ENCODE peak calls at places on chromosomes 3 and 15, in five cellular contexts. One of them, this sample, is unnamed.

GRCh38 chr3:117892991-117893390 is 1141.7 kb downstream of the IGSF11 start:
- DNase-seq in germinal center: no peak
- DNase-seq in RPMI7951: no peak
- DNase-seq in kidney glomerular epithelial cell: no peak
- DNase-seq in activated CD8-positive, alpha-beta memory T cell treated with anti-CD3 and anti-CD28 coated beads for 48 hours: no peak
- DNase-seq in this sample: peak

GRCh38 chr3:22684739-22685138 is 518.4 kb upstream of the UBE2E2 start:
- DNase-seq in activated CD8-positive, alpha-beta memory T cell treated with anti-CD3 and anti-CD28 coated beads for 48 hours: no peak
- DNase-seq in kidney glomerular epithelial cell: no peak
- DNase-seq in RPMI7951: no peak
- DNase-seq in germinal center: no peak
- DNase-seq in this sample: no peak

GRCh38 chr3:197256836-197257444 is 41.5 kb downstream of the DLG1 start:
- DNase-seq in germinal center: peak
- DNase-seq in activated CD8-positive, alpha-beta memory T cell treated with anti-CD3 and anti-CD28 coated beads for 48 hours: no peak
- DNase-seq in RPMI7951: peak
- DNase-seq in kidney glomerular epithelial cell: peak
- DNase-seq in this sample: peak

GRCh38 chr15:90412356-90413194 is 24.5 kb downstream of the IQGAP1 start:
- DNase-seq in RPMI7951: peak
- DNase-seq in germinal center: no peak
- DNase-seq in activated CD8-positive, alpha-beta memory T cell treated with anti-CD3 and anti-CD28 coated beads for 48 hours: no peak
- DNase-seq in kidney glomerular epithelial cell: no peak
- DNase-seq in this sample: peak

GRCh38 chr15:45326776-45327175 is 51.6 kb downstream of the GATM start:
- DNase-seq in activated CD8-positive, alpha-beta memory T cell treated with anti-CD3 and anti-CD28 coated beads for 48 hours: no peak
- DNase-seq in germinal center: no peak
- DNase-seq in kidney glomerular epithelial cell: no peak
- DNase-seq in RPMI7951: no peak
- DNase-seq in this sample: no peak

GRCh38 chr3:108125550-108126071 is 34.8 kb upstream of the CD47 start:
- DNase-seq in germinal center: peak
- DNase-seq in kidney glomerular epithelial cell: no peak
- DNase-seq in RPMI7951: no peak
- DNase-seq in activated CD8-positive, alpha-beta memory T cell treated with anti-CD3 and anti-CD28 coated beads for 48 hours: peak
- DNase-seq in this sample: no peak

GRCh38 chr15:25846377-25846776 is 16.8 kb downstream of the ATP10A start:
- DNase-seq in kidney glomerular epithelial cell: no peak
- DNase-seq in activated CD8-positive, alpha-beta memory T cell treated with anti-CD3 and anti-CD28 coated beads for 48 hours: no peak
- DNase-seq in germinal center: no peak
- DNase-seq in RPMI7951: no peak
- DNase-seq in this sample: no peak

GRCh38 chr15:68404056-68404798 is 27.7 kb downstream of the ITGA11 start:
- DNase-seq in kidney glomerular epithelial cell: no peak
- DNase-seq in RPMI7951: no peak
- DNase-seq in germinal center: no peak
- DNase-seq in activated CD8-positive, alpha-beta memory T cell treated with anti-CD3 and anti-CD28 coated beads for 48 hours: no peak
- DNase-seq in this sample: no peak

GRCh38 chr3:155232605-155233004 is 60.9 kb downstream of the STRIT1 start:
- DNase-seq in activated CD8-positive, alpha-beta memory T cell treated with anti-CD3 and anti-CD28 coated beads for 48 hours: no peak
- DNase-seq in kidney glomerular epithelial cell: no peak
- DNase-seq in germinal center: no peak
- DNase-seq in RPMI7951: peak
- DNase-seq in this sample: peak

GRCh38 chr3:147120029-147120428 is 286.3 kb downstream of the ZIC4 start:
- DNase-seq in kidney glomerular epithelial cell: peak
- DNase-seq in germinal center: no peak
- DNase-seq in activated CD8-positive, alpha-beta memory T cell treated with anti-CD3 and anti-CD28 coated beads for 48 hours: no peak
- DNase-seq in RPMI7951: peak
- DNase-seq in this sample: peak

GRCh38 chr15:31162721-31163510 is 61.4 kb upstream of the TRPM1 start:
- DNase-seq in germinal center: no peak
- DNase-seq in kidney glomerular epithelial cell: no peak
- DNase-seq in activated CD8-positive, alpha-beta memory T cell treated with anti-CD3 and anti-CD28 coated beads for 48 hours: no peak
- DNase-seq in RPMI7951: no peak
- DNase-seq in this sample: no peak

GRCh38 chr15:29920515-29920914 is 98.2 kb upstream of the TJP1 start:
- DNase-seq in activated CD8-positive, alpha-beta memory T cell treated with anti-CD3 and anti-CD28 coated beads for 48 hours: no peak
- DNase-seq in germinal center: no peak
- DNase-seq in RPMI7951: no peak
- DNase-seq in kidney glomerular epithelial cell: peak
- DNase-seq in this sample: no peak

GRCh38 chr15:47945869-47946666 is 174.7 kb upstream of the SLC24A5 start:
- DNase-seq in kidney glomerular epithelial cell: no peak
- DNase-seq in germinal center: no peak
- DNase-seq in activated CD8-positive, alpha-beta memory T cell treated with anti-CD3 and anti-CD28 coated beads for 48 hours: no peak
- DNase-seq in RPMI7951: no peak
- DNase-seq in this sample: no peak

GRCh38 chr3:139120336-139120971 is 75.8 kb upstream of the PRR23C start:
- DNase-seq in kidney glomerular epithelial cell: peak
- DNase-seq in RPMI7951: peak
- DNase-seq in activated CD8-positive, alpha-beta memory T cell treated with anti-CD3 and anti-CD28 coated beads for 48 hours: no peak
- DNase-seq in germinal center: no peak
- DNase-seq in this sample: peak

GRCh38 chr15:42494998-42495360 is 455 bp upstream of the SNAP23 start:
- DNase-seq in RPMI7951: peak
- DNase-seq in kidney glomerular epithelial cell: peak
- DNase-seq in activated CD8-positive, alpha-beta memory T cell treated with anti-CD3 and anti-CD28 coated beads for 48 hours: no peak
- DNase-seq in germinal center: no peak
- DNase-seq in this sample: peak

GRCh38 chr3:34178415-34178814 is 380.0 kb downstream of the PDCD6IP start:
- DNase-seq in kidney glomerular epithelial cell: no peak
- DNase-seq in germinal center: no peak
- DNase-seq in RPMI7951: no peak
- DNase-seq in activated CD8-positive, alpha-beta memory T cell treated with anti-CD3 and anti-CD28 coated beads for 48 hours: no peak
- DNase-seq in this sample: no peak

GRCh38 chr15:75342221-75342620 is 4.6 kb upstream of the NEIL1 start:
- DNase-seq in RPMI7951: no peak
- DNase-seq in activated CD8-positive, alpha-beta memory T cell treated with anti-CD3 and anti-CD28 coated beads for 48 hours: no peak
- DNase-seq in kidney glomerular epithelial cell: no peak
- DNase-seq in germinal center: no peak
- DNase-seq in this sample: no peak

GRCh38 chr15:55856506-55856905 is 113.6 kb upstream of the PRTG start:
- DNase-seq in kidney glomerular epithelial cell: no peak
- DNase-seq in RPMI7951: no peak
- DNase-seq in activated CD8-positive, alpha-beta memory T cell treated with anti-CD3 and anti-CD28 coated beads for 48 hours: no peak
- DNase-seq in germinal center: no peak
- DNase-seq in this sample: peak

GRCh38 chr3:138845071-138845685 is 10.4 kb upstream of the PIK3CB start:
- DNase-seq in activated CD8-positive, alpha-beta memory T cell treated with anti-CD3 and anti-CD28 coated beads for 48 hours: no peak
- DNase-seq in germinal center: no peak
- DNase-seq in kidney glomerular epithelial cell: no peak
- DNase-seq in RPMI7951: no peak
- DNase-seq in this sample: no peak

GRCh38 chr15:101451192-101451799 is 38.2 kb downstream of the PCSK6 start:
- DNase-seq in RPMI7951: no peak
- DNase-seq in germinal center: no peak
- DNase-seq in kidney glomerular epithelial cell: no peak
- DNase-seq in activated CD8-positive, alpha-beta memory T cell treated with anti-CD3 and anti-CD28 coated beads for 48 hours: no peak
- DNase-seq in this sample: no peak

GRCh38 chr3:13193320-13194284 is 120.4 kb upstream of the IQSEC1 start:
- DNase-seq in activated CD8-positive, alpha-beta memory T cell treated with anti-CD3 and anti-CD28 coated beads for 48 hours: no peak
- DNase-seq in RPMI7951: peak
- DNase-seq in kidney glomerular epithelial cell: no peak
- DNase-seq in germinal center: no peak
- DNase-seq in this sample: peak

This sample was measured in EL.